ENCODE peak calls at places on chromosome 20, in four cellular contexts. X is T-helper 1 cell, R is cardiac muscle cell, Z is aorta. U is an unnamed sample.

GRCh38 chr20:14959506-14960493 is 622.4 kb upstream of the FLRT3 start:
- DNase-seq in X (no peak), R (no peak), Z (no peak), U (no peak)

GRCh38 chr20:60013296-60014142 is 55.3 kb downstream of the CDH26 start:
- DNase-seq in X (no peak), R (no peak), Z (no peak), U (no peak)

GRCh38 chr20:35226775-35227681 is 538 bp downstream of the MMP24 start:
- DNase-seq in X (peak; percentile 13), R (peak; percentile 89), Z (peak; percentile 87), U (no peak)

GRCh38 chr20:42485566-42485965 is 704.1 kb downstream of the PTPRT start:
- DNase-seq in X (no peak), R (no peak), Z (no peak), U (no peak)

GRCh38 chr20:44450938-44451450 is 24.7 kb upstream of the TTPAL start:
- DNase-seq in X (no peak), R (no peak), Z (no peak), U (no peak)

GRCh38 chr20:22556565-22557056 is 27.8 kb downstream of the FOXA2 start:
- DNase-seq in X (no peak), R (no peak), Z (no peak), U (no peak)

GRCh38 chr20:63022501-63022900 is 15.7 kb upstream of the BHLHE23 start:
- DNase-seq in X (no peak), R (no peak), Z (peak; percentile 32), U (peak; percentile 37)

GRCh38 chr20:32474967-32475819 is 109.9 kb downstream of the NOL4L start:
- DNase-seq in X (no peak), R (peak; percentile 91), Z (peak; percentile 94), U (peak; percentile 69)

GRCh38 chr20:25248501-25249172 is 752 bp downstream of the PYGB start:
- DNase-seq in X (no peak), R (peak; percentile 59), Z (peak; percentile 83), U (no peak)

GRCh38 chr20:35942243-35942642 is 12.1 kb downstream of the SCAND1 start:
- DNase-seq in X (no peak), R (no peak), Z (no peak), U (no peak)

GRCh38 chr20:1536893-1537730 is 20.4 kb downstream of the SIRPD start:
- DNase-seq in X (no peak), R (no peak), Z (no peak), U (no peak)

GRCh38 chr20:41078329-41078728 is 49.7 kb downstream of the TOP1 start:
- DNase-seq in X (no peak), R (peak; percentile 54), Z (no peak), U (no peak)

GRCh38 chr20:5073154-5074049 is 46.4 kb downstream of the PCNA start:
- DNase-seq in X (no peak), R (no peak), Z (peak; percentile 96), U (peak; percentile 81)

GRCh38 chr20:33232486-33233072 is 3.2 kb upstream of the BPIFA1 start:
- DNase-seq in X (no peak), R (peak; percentile 70), Z (no peak), U (no peak)

GRCh38 chr20:57672164-57672563 is 37.7 kb downstream of the PMEPA1 start:
- DNase-seq in X (no peak), R (peak; percentile 55), Z (peak; percentile 85), U (no peak)

GRCh38 chr20:13430346-13431002 is 208.3 kb downstream of the TASP1 start:
- DNase-seq in X (no peak), R (no peak), Z (no peak), U (no peak)

GRCh38 chr20:14879020-14879697 is 541.7 kb upstream of the FLRT3 start:
- DNase-seq in X (no peak), R (no peak), Z (no peak), U (no peak)

GRCh38 chr20:38272961-38273360 is 12.4 kb upstream of the KIAA1755 start:
- DNase-seq in X (no peak), R (no peak), Z (no peak), U (no peak)

GRCh38 chr20:17787816-17788215 is 88.0 kb downstream of the BANF2 start:
- DNase-seq in X (no peak), R (no peak), Z (no peak), U (no peak)

GRCh38 chr20:48600470-48600945 is 227.3 kb downstream of the PREX1 start:
- DNase-seq in X (no peak), R (no peak), Z (no peak), U (no peak)

GRCh38 chr20:42744756-42745465 is 444.8 kb downstream of the PTPRT start:
- DNase-seq in X (no peak), R (no peak), Z (no peak), U (no peak)

GRCh38 chr20:32343438-32343837 is 14.7 kb upstream of the ASXL1 start:
- DNase-seq in X (no peak), R (no peak), Z (no peak), U (no peak)

GRCh38 chr20:37411408-37412306 is 65.7 kb downstream of the SRC start:
- DNase-seq in X (no peak), R (no peak), Z (no peak), U (no peak)

GRCh38 chr20:43900062-43900461 is 14.6 kb upstream of the TOX2 start:
- DNase-seq in X (no peak), R (no peak), Z (no peak), U (no peak)

GRCh38 chr20:841568-842546 is 8.3 kb downstream of the FAM110A start:
- DNase-seq in X (no peak), R (peak; percentile 74), Z (peak; percentile 21), U (no peak)

GRCh38 chr20:60653111-60653845 is 598.8 kb upstream of the CDH4 start:
- DNase-seq in X (no peak), R (no peak), Z (no peak), U (no peak)

GRCh38 chr20:16984481-16984880 is 236.3 kb downstream of the OTOR start:
- DNase-seq in X (no peak), R (no peak), Z (no peak), U (no peak)

U was measured in CD14-positive monocyte.